ENCODE peak calls at places on chromosomes 7 and 10, in four cellular contexts. G is H1, I is K562, Y is HepG2. F is an unnamed sample.
A peak's percentile ranks its signal among the peaks of the same experiment; 100 is the strongest.

GRCh38 chr7:15326044-15326644 is 235.7 kb downstream of the AGMO start:
- DNase-seq in Y (peak; percentile 3), G (no peak), I (peak; percentile 9), F (peak; percentile 5)

GRCh38 chr7:149180713-149181112 is 14.6 kb upstream of the ZNF282 start:
- DNase-seq in Y (no peak), I (no peak), G (no peak), F (no peak)

GRCh38 chr10:58715056-58715455 is 202.4 kb downstream of the BICC1 start:
- DNase-seq in G (no peak), Y (no peak), I (no peak), F (no peak)

GRCh38 chr7:67738958-67739357 is 742.3 kb downstream of the TYW1 start:
- DNase-seq in G (no peak), I (no peak), Y (no peak), F (peak; percentile 11)

GRCh38 chr7:106812027-106812643 is 52.9 kb upstream of the PIK3CG start:
- DNase-seq in Y (no peak), G (no peak), I (peak; percentile 32), F (no peak)

GRCh38 chr7:16556359-16556758 is 29.7 kb downstream of the LRRC72 start:
- DNase-seq in I (no peak), Y (no peak), G (no peak), F (no peak)

GRCh38 chr10:109978481-109978880 is 29.3 kb upstream of the ADD3 start:
- DNase-seq in G (no peak), I (peak; percentile 74), Y (peak; percentile 29), F (no peak)

GRCh38 chr7:112086496-112087254 is 119.5 kb downstream of the DOCK4 start:
- DNase-seq in G (no peak), Y (peak; percentile 92), I (no peak), F (peak; percentile 50)

GRCh38 chr10:34494012-34494411 is 321.1 kb downstream of the PARD3 start:
- DNase-seq in I (no peak), G (no peak), Y (no peak), F (peak; percentile 68)

GRCh38 chr7:1049801-1050200 is 5.5 kb downstream of the GPR146 start:
- DNase-seq in I (no peak), G (no peak), Y (no peak), F (no peak)

GRCh38 chr10:5479481-5480161 is 19.7 kb downstream of the CALML5 start:
- DNase-seq in I (peak; percentile 95), Y (no peak), G (no peak), F (no peak)

GRCh38 chr7:2959828-2960599 is 83.7 kb downstream of the CARD11 start:
- DNase-seq in I (peak; percentile 27), Y (no peak), G (no peak), F (no peak)

GRCh38 chr7:29287366-29287765 is 92.8 kb downstream of the CHN2 start:
- DNase-seq in G (no peak), Y (no peak), I (no peak), F (peak; percentile 7)

GRCh38 chr10:122019414-122019975 is 30.5 kb downstream of the TACC2 start:
- DNase-seq in Y (no peak), G (no peak), I (no peak), F (no peak)

GRCh38 chr7:102404005-102404861 is 8.1 kb downstream of the PRKRIP1 start:
- DNase-seq in I (peak; percentile 78), G (no peak), Y (peak; percentile 64), F (peak; percentile 80)

GRCh38 chr7:110557-111232 is 81.7 kb upstream of the FAM20C start:
- DNase-seq in I (no peak), G (no peak), Y (no peak), F (no peak)

GRCh38 chr10:23914641-23915040 is 294.3 kb upstream of the KIAA1217 start:
- DNase-seq in Y (no peak), G (no peak), I (no peak), F (no peak)

GRCh38 chr10:75166623-75166972 is 44.0 kb upstream of the VDAC2 start:
- DNase-seq in G (no peak), Y (no peak), I (no peak), F (no peak)

GRCh38 chr7:53518319-53518718 is 482.9 kb downstream of the POM121L12 start:
- DNase-seq in I (no peak), G (no peak), Y (no peak), F (no peak)
- TF ChIP-seq EP300 in I (no peak), G (no peak), Y (no peak), F (no peak)

DNA sequence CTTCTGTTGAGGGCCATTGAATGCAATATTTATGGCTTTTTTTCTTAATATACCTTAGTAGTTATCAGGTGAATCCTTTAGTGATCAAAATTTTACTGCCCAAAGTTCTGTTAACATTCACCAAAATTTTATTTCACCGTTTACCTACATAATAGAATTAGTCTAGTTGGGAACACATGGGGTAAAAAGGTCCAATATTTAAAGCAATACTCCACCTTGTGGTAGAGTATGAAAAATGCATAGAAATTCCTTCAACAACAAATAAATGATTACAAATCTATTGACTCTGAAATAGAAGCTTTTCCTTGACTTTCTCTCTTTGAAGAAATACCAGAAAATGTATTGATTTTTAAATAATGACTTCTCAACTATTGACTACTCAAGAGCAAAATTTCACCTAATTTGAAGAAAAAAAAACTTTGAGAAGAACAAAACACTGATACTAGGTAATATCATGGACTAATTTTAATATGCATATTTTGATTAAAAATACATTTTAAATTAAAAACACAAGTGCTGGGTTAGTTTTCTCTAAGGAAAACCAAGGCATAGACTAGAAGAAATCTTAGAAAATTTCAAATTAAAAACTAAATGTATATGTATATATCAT is 43.3 kb downstream of the POLR1F start:
- DNase-seq in Y (peak; percentile 7), G (no peak), I (peak; percentile 15), F (peak; percentile 28)
- TF ChIP-seq MAFK in Y (no peak), G (no peak), I (no peak), F (no peak)

GRCh38 chr10:57031346-57031745 is 670.3 kb upstream of the ZWINT start:
- DNase-seq in G (no peak), Y (no peak), I (no peak), F (no peak)
- H3K27ac ChIP-seq in G (no peak overlapping the region), Y (no peak overlapping the region), I (no peak overlapping the region), F (no peak overlapping the region)

GRCh38 chr10:68359189-68359588 is 26.5 kb upstream of the PBLD start:
- DNase-seq in Y (no peak), I (no peak), G (no peak), F (no peak)
- TF ChIP-seq EP300 in Y (no peak), I (no peak), G (no peak), F (no peak)

DNA sequence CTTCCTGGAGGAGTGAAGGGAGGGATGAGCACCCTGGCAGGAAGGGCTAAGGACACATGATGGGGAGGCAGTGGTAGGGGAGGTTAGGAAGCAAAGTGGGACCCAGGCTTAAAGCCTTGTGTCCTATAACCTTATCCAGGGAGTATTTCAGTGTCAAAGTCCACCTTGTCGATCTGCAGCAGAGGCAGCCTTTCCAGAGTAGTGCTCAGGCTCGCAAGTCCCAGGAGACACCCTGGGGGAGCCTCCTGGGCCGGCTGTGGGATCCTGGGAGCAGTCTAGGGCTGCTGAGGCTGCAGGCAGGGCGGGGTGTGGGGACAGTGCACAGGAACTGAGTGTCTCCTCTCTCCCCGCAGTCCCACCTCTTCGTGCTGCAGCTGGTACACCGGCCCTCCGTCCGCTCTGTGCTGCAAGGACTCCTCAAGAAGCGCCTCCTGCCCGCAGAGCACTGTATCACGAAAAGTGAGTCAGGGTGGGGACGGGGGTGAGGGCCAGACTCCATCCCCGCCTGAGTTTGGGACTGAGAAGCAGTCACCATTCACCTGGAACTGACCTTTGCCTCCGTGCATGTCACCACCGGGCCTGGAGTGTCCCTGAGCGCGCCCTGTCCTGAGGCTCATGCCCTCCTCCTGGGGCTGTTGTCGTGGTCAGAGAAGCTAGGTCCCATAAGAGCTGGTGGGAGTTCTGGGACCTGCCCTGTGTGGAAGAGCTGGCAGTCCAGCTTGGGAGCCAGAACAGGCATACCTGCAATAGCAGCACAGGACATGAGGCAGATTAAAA is 45.3 kb upstream of the PPIF start:
- DNase-seq in G (no peak), I (no peak), Y (no peak), F (no peak)
- TF ChIP-seq MAFK in G (no peak), I (no peak), Y (no peak), F (no peak)

GRCh38 chr10:97129666-97130065 is 56.1 kb downstream of the SLIT1 start:
- DNase-seq in I (no peak), Y (no peak), G (no peak), F (no peak)
- H3K27ac ChIP-seq in I (no peak overlapping the region), Y (no peak overlapping the region), G (no peak overlapping the region), F (no peak overlapping the region)

GRCh38 chr10:62647375-62648092 is 157.0 kb upstream of the ADO start:
- DNase-seq in G (no peak), Y (no peak), I (no peak), F (no peak)
- TF ChIP-seq EP300 in G (no peak), Y (no peak), I (no peak), F (no peak)

GRCh38 chr10:93473161-93473560 is 9.0 kb downstream of the MYOF start:
- DNase-seq in I (no peak), G (no peak), Y (no peak), F (no peak)
- TF ChIP-seq MAFK in I (no peak), G (no peak), Y (no peak), F (no peak)

GRCh38 chr10:129293991-129294700 is 172.9 kb upstream of the MGMT start:
- DNase-seq in Y (no peak), G (no peak), I (no peak), F (no peak)

GRCh38 chr10:129285459-129285858 is 181.6 kb upstream of the MGMT start:
- DNase-seq in G (no peak), I (no peak), Y (no peak), F (no peak)

DNA sequence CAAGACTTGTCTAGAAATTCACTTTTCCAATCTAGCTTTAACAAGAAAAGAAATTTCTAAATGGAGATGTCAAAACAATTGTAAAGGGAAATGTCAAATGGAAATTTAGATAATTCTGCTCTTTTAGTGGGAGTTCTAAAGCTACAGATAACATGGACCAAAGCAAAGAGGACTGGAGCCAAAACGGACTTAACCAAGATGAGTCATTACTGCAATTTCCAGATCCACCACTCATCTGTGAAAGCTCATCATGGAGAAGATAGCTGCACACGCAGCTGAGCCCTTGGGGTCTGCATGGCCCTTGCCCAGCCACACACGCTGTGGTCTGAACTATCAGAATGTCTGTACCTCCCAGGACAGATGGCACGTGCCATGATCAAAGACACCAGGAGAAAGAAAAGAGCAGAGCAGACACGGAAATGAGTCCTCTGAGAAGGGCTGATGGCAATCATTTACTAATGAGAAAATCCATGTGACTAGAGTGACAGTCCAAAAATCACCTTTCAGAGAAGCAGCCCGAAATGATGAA is 178.0 kb upstream of the MGMT start:
- DNase-seq in Y (no peak), I (no peak), G (no peak), F (no peak)
- H3K27ac ChIP-seq in Y (no peak overlapping the region), I (no peak overlapping the region), G (no peak overlapping the region), F (no peak overlapping the region)